ENCODE peak calls at places on chromosomes 13 and 19, in four cellular contexts. O is neuronal stem cell, N is mesenchymal stem cell, Y is IMR-90. U is an unnamed sample.

GRCh38 chr13:113545455-113545930 is 39.1 kb upstream of the TFDP1 start:
- DNase-seq in O (no peak), N (peak; percentile 17), Y (peak; percentile 47), U (no peak)

GRCh38 chr19:11982526-11982925 is 17.7 kb downstream of the ZNF763 start:
- DNase-seq in Y (no peak), O (no peak), N (no peak), U (peak; percentile 65)

GRCh38 chr13:51921790-51922740 is 60.3 kb downstream of the CCDC70 start:
- DNase-seq in N (peak; percentile 6), O (no peak), Y (peak; percentile 12), U (no peak)

GRCh38 chr13:106183410-106184128 is 351.9 kb downstream of the EFNB2 start:
- DNase-seq in Y (no peak), N (no peak), O (no peak), U (no peak)

GRCh38 chr19:52369463-52370340 is at the start of gene ZNF880:
- DNase-seq in O (peak; percentile 83), N (peak; percentile 93), Y (peak; percentile 89), U (peak; percentile 98)

GRCh38 chr13:99459101-99459500 is 42.2 kb upstream of the TM9SF2 start:
- DNase-seq in N (no peak), Y (no peak), O (no peak), U (no peak)

GRCh38 chr19:11473725-11474124 is 7.1 kb downstream of the ELAVL3 start:
- DNase-seq in N (no peak), Y (no peak), O (no peak), U (no peak)

GRCh38 chr13:40221460-40222201 is 444.8 kb downstream of the FOXO1 start:
- DNase-seq in N (peak; percentile 71), Y (no peak), O (no peak), U (peak; percentile 14)

GRCh38 chr13:66805657-66806056 is 424.5 kb downstream of the PCDH9 start:
- DNase-seq in Y (peak; percentile 54), N (no peak), O (no peak), U (no peak)

GRCh38 chr19:15072930-15073647 is 8.9 kb upstream of the OR1I1 start:
- DNase-seq in Y (no peak), O (no peak), N (no peak), U (peak; percentile 99)

GRCh38 chr13:51764184-51765141 is 39.5 kb downstream of the DHRS12 start:
- DNase-seq in O (no peak), N (peak; percentile 98), Y (peak; percentile 97), U (no peak)

GRCh38 chr19:1251233-1251502 is 2.8 kb downstream of the MIDN start:
- DNase-seq in O (no peak), N (peak; percentile 81), Y (peak; percentile 68), U (peak; percentile 71)

GRCh38 chr13:24261566-24261965 is 47.8 kb upstream of the C1QTNF9 start:
- DNase-seq in N (no peak), O (no peak), Y (no peak), U (no peak)

GRCh38 chr13:94362411-94362909 is 117.0 kb downstream of the DCT start:
- DNase-seq in Y (peak; percentile 95), O (peak; percentile 84), N (peak; percentile 88), U (peak; percentile 74)

GRCh38 chr13:75486654-75487053 is 4.7 kb upstream of the TBC1D4 start:
- DNase-seq in O (no peak), Y (no peak), N (no peak), U (no peak)

GRCh38 chr19:20423381-20424207 is 142.0 kb downstream of the ZNF737 start:
- DNase-seq in O (peak; percentile 31), Y (peak; percentile 7), N (peak; percentile 82), U (peak; percentile 96)

GRCh38 chr13:61500176-61500575 is 84.5 kb upstream of the PCDH20 start:
- DNase-seq in Y (no peak), O (no peak), N (no peak), U (no peak)

GRCh38 chr19:498977-499623 is 2.8 kb downstream of the MADCAM1 start:
- DNase-seq in O (no peak), N (no peak), Y (no peak), U (no peak)

GRCh38 chr13:78047151-78047550 is 128.5 kb upstream of the EDNRB start:
- DNase-seq in N (no peak), O (no peak), Y (no peak), U (no peak)

GRCh38 chr13:73952683-73953082 is 181.5 kb downstream of the KLF12 start:
- DNase-seq in Y (peak; percentile 86), N (peak; percentile 66), O (no peak), U (no peak)

GRCh38 chr19:485583-486236 is 10.6 kb upstream of the MADCAM1 start:
- DNase-seq in Y (no peak), O (peak; percentile 75), N (peak; percentile 76), U (peak; percentile 12)

GRCh38 chr13:113298001-113298945 is 1.2 kb downstream of the LAMP1 start:
- DNase-seq in Y (no peak), O (no peak), N (no peak), U (no peak)

GRCh38 chr13:98910501-98910951 is 67.3 kb downstream of the DOCK9 start:
- DNase-seq in O (no peak), Y (peak; percentile 70), N (peak; percentile 70), U (peak; percentile 9)

GRCh38 chr19:50358483-50359431 is 6.7 kb downstream of the NAPSA start:
- DNase-seq in N (no peak), Y (peak; percentile 20), O (no peak), U (peak; percentile 94)

GRCh38 chr13:101977475-101977874 is 424.4 kb downstream of the FGF14 start:
- DNase-seq in O (no peak), Y (no peak), N (no peak), U (no peak)

GRCh38 chr13:88979465-88980180 is 1308.5 kb downstream of the SLITRK5 start:
- DNase-seq in O (no peak), N (peak; percentile 1), Y (no peak), U (peak; percentile 9)

GRCh38 chr19:16441661-16442071 is 30.1 kb downstream of the EPS15L1 start:
- DNase-seq in Y (no peak), O (peak; percentile 38), N (peak; percentile 28), U (peak; percentile 48)

GRCh38 chr19:18193388-18194207 is 580 bp downstream of the MPV17L2 start:
- DNase-seq in Y (no peak), O (no peak), N (peak; percentile 38), U (no peak)

GRCh38 chr19:5572556-5573286 is 5.0 kb upstream of the TINCR start:
- DNase-seq in Y (no peak), N (no peak), O (no peak), U (peak; percentile 90)

GRCh38 chr19:12778020-12778904 is 2.9 kb upstream of the HOOK2 start:
- DNase-seq in Y (peak; percentile 75), O (no peak), N (peak; percentile 94), U (peak; percentile 30)

GRCh38 chr19:30853036-30853435 is 480.9 kb downstream of the ZNF536 start:
- DNase-seq in Y (no peak), N (no peak), O (no peak), U (no peak)

GRCh38 chr13:58004761-58005160 is 373.2 kb downstream of the PCDH17 start:
- DNase-seq in O (no peak), N (no peak), Y (no peak), U (no peak)

GRCh38 chr19:18112989-18113478 is 15.5 kb downstream of the MAST3 start:
- DNase-seq in Y (peak; percentile 71), N (peak; percentile 82), O (peak; percentile 77), U (peak; percentile 88)

GRCh38 chr19:7923295-7924191 is 2.4 kb downstream of the CTXN1 start:
- DNase-seq in O (no peak), N (no peak), Y (no peak), U (no peak)

GRCh38 chr13:106100261-106100919 is 435.1 kb downstream of the EFNB2 start:
- DNase-seq in O (peak; percentile 74), Y (no peak), N (no peak), U (peak; percentile 82)

GRCh38 chr19:5801796-5802616 is 2.9 kb upstream of the NRTN start:
- DNase-seq in N (peak; percentile 47), Y (peak; percentile 12), O (peak; percentile 71), U (no peak)

GRCh38 chr13:113053801-113054604 is 51.6 kb upstream of the F7 start:
- DNase-seq in Y (no peak), N (no peak), O (no peak), U (no peak)

GRCh38 chr19:1236566-1236965 is 1.2 kb downstream of the CBARP start:
- DNase-seq in O (no peak), Y (no peak), N (no peak), U (no peak)

GRCh38 chr19:16104722-16105121 is 7.0 kb upstream of the RAB8A start:
- DNase-seq in Y (no peak), N (no peak), O (no peak), U (no peak)

GRCh38 chr13:65724261-65724660 is 1505.9 kb downstream of the PCDH9 start:
- DNase-seq in O (no peak), Y (peak; percentile 49), N (no peak), U (no peak)

GRCh38 chr13:83190020-83190419 is 692.3 kb downstream of the SLITRK1 start:
- DNase-seq in Y (no peak), O (no peak), N (no peak), U (no peak)
- H3K23ac ChIP-seq in Y (no peak overlapping the region), O (no peak overlapping the region), N (no peak overlapping the region), U (no peak overlapping the region)

GRCh38 chr19:2533686-2534085 is 57.8 kb downstream of the GADD45B start:
- DNase-seq in O (no peak), Y (no peak), N (no peak), U (no peak)
- H3K4me3 ChIP-seq in O (no peak overlapping the region), Y (no peak overlapping the region), N (no peak overlapping the region), U (no peak overlapping the region)

DNA sequence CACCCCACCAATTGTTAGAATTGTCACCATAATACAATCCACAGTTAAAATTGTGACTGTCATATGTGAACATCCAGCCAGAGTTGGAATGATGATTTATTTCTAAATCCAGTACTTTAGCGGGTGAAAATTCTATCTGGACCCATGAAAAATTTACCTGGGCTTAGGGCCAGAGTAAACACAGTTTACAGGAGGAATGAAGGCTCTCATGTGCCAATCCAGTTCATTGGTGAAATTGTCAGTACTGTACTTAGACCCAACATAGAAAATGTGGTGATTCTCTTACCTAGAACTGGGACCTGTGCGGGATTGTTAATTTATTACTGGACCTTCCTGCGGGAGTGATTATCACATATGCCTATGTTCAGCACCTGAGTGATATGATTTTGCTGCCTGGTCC is 27.3 kb upstream of the ZNF681 start:
- DNase-seq in N (no peak), Y (no peak), O (no peak), U (no peak)
- H3K23ac ChIP-seq in N (no peak overlapping the region), Y (no peak overlapping the region), O (no peak overlapping the region), U (no peak overlapping the region)

GRCh38 chr19:40528533-40529092 is 48.1 kb upstream of the SHKBP1 start:
- DNase-seq in N (no peak), Y (no peak), O (no peak), U (no peak)
- H3K4me3 ChIP-seq in N (no peak overlapping the region), Y (no peak overlapping the region), O (no peak overlapping the region), U (no peak overlapping the region)

DNA sequence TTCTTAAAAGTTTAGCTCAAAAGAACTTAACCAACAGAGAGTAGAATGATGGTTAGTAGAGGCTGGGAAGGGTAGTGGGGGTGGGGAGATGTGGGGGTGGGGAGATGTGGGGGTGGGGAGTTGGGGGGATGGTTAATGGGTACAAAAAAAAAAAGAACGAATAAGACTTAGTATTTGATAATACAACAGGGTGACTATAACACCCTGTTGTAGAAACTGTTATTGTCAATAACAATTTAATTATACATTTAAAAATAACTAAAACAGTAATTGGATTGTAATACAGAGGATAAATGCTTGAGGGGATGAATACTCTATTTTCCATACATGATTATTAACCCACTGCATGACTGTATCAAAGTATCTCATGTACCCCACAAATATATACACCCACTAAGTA is 91.1 kb downstream of the ZC3H13 start:
- DNase-seq in O (no peak), Y (no peak), N (no peak), U (no peak)
- H3K23ac ChIP-seq in O (no peak overlapping the region), Y (no peak overlapping the region), N (no peak overlapping the region), U (no peak overlapping the region)

GRCh38 chr19:48750351-48750750 is 2.1 kb downstream of the FUT1 start:
- DNase-seq in O (no peak), N (no peak), Y (no peak), U (no peak)
- H3K4me3 ChIP-seq in O (peak overlapping the region; percentile 54), N (no peak overlapping the region), Y (no peak overlapping the region), U (no peak overlapping the region)

U was measured in trophoblast cell.